ENCODE peak calls at places on chromosomes 1 and 21, in four cellular contexts. C is IMR-90, L is H9, F is mesendoderm. R is an unnamed sample.

GRCh38 chr1:41917835-41918449 is 780 bp downstream of the HIVEP3 start:
- DNase-seq in F (peak), L (peak), C (peak), R (peak)

GRCh38 chr1:61055110-61055614 is 27.2 kb upstream of the NFIA start:
- DNase-seq in F (no peak), L (no peak), C (peak), R (no peak)

GRCh38 chr1:108107658-108108057 is 92.5 kb downstream of the SLC25A24 start:
- DNase-seq in C (peak), F (no peak), L (no peak), R (no peak)

GRCh38 chr1:101081496-101082282 is 56.1 kb upstream of the DPH5 start:
- DNase-seq in C (no peak), F (no peak), L (no peak), R (no peak)

GRCh38 chr1:232732344-232732910 is 72.8 kb upstream of the MAP10 start:
- DNase-seq in C (no peak), F (no peak), L (no peak), R (no peak)

GRCh38 chr1:69185378-69185777 is 382.3 kb upstream of the LRRC7 start:
- DNase-seq in C (no peak), L (no peak), F (no peak), R (no peak)

GRCh38 chr1:214648776-214649175 is 45.8 kb downstream of the CENPF start:
- DNase-seq in L (no peak), C (no peak), F (no peak), R (no peak)

GRCh38 chr1:14521602-14522001 is 76.9 kb upstream of the KAZN start:
- DNase-seq in C (no peak), F (no peak), L (no peak), R (no peak)

GRCh38 chr1:150650193-150650592 is 20.8 kb upstream of the ENSA start:
- DNase-seq in L (no peak), F (no peak), C (peak), R (no peak)

GRCh38 chr1:119440908-119441307 is 26.0 kb downstream of the HSD3B2 start:
- DNase-seq in C (no peak), F (peak), L (peak), R (no peak)

GRCh38 chr1:242086093-242086492 is 87.2 kb upstream of the MAP1LC3C start:
- DNase-seq in C (no peak), F (peak), L (peak), R (peak)

GRCh38 chr1:3454811-3455618 is 550 bp downstream of the ARHGEF16 start:
- DNase-seq in L (peak), C (no peak), F (peak), R (peak)

GRCh38 chr1:237774246-237774645 is 116.5 kb downstream of the ZP4 start:
- DNase-seq in L (no peak), C (no peak), F (no peak), R (no peak)

GRCh38 chr21:42971897-42972275 is 2.5 kb upstream of the PKNOX1 start:
- DNase-seq in C (no peak), F (no peak), L (peak), R (no peak)

GRCh38 chr1:28812669-28813468 is 899 bp downstream of the OPRD1 start:
- DNase-seq in L (no peak), F (no peak), C (no peak), R (no peak)

GRCh38 chr1:84163123-84164038 is 19.3 kb downstream of the PRKACB start:
- DNase-seq in L (no peak), C (no peak), F (no peak), R (no peak)

GRCh38 chr1:232416026-232416568 is 213.8 kb downstream of the SIPA1L2 start:
- DNase-seq in F (no peak), L (no peak), C (no peak), R (no peak)

GRCh38 chr1:119787776-119788175 is 19.1 kb upstream of the HMGCS2 start:
- DNase-seq in C (peak), L (no peak), F (no peak), R (no peak)

GRCh38 chr1:7346070-7346596 is 425.0 kb upstream of the VAMP3 start:
- DNase-seq in C (no peak), F (peak), L (no peak), R (no peak)

GRCh38 chr1:116445534-116445933 is 72.5 kb downstream of the ATP1A1 start:
- DNase-seq in L (no peak), F (no peak), C (no peak), R (no peak)

GRCh38 chr1:34262921-34263320 is 86.2 kb downstream of the C1orf94 start:
- DNase-seq in L (no peak), F (no peak), C (no peak), R (no peak)

GRCh38 chr21:36980280-36981048 is 14.0 kb upstream of the HLCS start:
- DNase-seq in F (no peak), L (peak), C (no peak), R (no peak)

GRCh38 chr1:38609166-38609880 is 250.2 kb downstream of the RRAGC start:
- DNase-seq in L (no peak), F (no peak), C (no peak), R (no peak)
- H2BK15ac ChIP-seq in L (no peak), F (no peak), C (no peak), R (peak)

GRCh38 chr1:213523781-213524398 is 463.9 kb upstream of the PROX1 start:
- DNase-seq in L (no peak), C (no peak), F (peak), R (no peak)
- H2BK15ac ChIP-seq in L (no peak), C (no peak), F (no peak), R (no peak)

GRCh38 chr1:25818569-25818968 is 1.2 kb upstream of the MTFR1L start:
- DNase-seq in C (no peak), L (no peak), F (no peak), R (no peak)
- H2BK15ac ChIP-seq in C (no peak), L (no peak), F (no peak), R (no peak)

DNA sequence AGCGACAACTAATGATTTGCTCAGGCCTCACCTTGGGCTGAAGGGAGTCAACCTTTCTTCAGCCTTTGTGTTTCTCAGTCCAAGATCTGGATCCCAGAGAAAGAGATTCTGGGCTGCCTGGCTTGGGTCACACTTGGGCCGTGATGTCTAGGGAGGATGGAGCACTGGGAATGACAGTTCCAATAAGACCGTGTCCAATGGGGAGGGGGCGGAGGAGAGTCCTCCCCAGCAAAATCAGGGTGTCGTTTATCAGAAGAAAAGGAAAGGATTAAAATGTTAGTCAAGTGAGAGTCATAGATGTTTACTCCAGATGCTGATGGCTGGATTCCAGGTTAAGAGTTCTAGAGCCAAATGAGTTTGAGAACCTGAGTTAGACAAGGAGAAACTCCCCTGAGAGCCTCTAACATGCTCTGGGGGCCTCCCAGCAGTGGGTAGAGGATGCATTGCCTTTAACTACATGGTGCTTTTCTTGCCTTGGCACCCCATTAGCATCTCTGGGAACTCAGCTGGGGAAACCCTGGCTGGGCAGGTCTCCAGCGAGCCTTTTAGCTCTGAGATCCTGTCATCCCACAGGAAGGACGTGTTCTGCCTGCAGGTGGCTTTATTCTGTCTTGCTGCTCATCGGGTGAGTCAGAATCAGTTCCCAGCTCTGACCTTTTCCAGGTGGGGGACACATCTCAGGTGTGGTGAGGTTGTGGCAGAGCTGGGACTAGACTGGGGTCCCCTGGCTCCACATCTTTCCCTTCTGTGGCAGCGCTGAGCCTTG is 22.2 kb downstream of the NIPAL3 start:
- DNase-seq in L (peak), F (no peak), C (peak), R (no peak)
- H2BK15ac ChIP-seq in L (no peak), F (no peak), C (no peak), R (no peak)

GRCh38 chr1:234923626-234924025 is 205.0 kb downstream of the TOMM20 start:
- DNase-seq in F (no peak), C (no peak), L (no peak), R (no peak)

GRCh38 chr1:234920843-234921140 is 207.8 kb downstream of the TOMM20 start:
- DNase-seq in C (no peak), F (no peak), L (no peak), R (no peak)

GRCh38 chr1:234920136-234920842 is 208.3 kb downstream of the TOMM20 start:
- DNase-seq in F (no peak), L (no peak), C (no peak), R (no peak)

GRCh38 chr1:234922987-234923386 is 205.7 kb downstream of the TOMM20 start:
- DNase-seq in F (no peak), L (no peak), C (no peak), R (no peak)

DNA sequence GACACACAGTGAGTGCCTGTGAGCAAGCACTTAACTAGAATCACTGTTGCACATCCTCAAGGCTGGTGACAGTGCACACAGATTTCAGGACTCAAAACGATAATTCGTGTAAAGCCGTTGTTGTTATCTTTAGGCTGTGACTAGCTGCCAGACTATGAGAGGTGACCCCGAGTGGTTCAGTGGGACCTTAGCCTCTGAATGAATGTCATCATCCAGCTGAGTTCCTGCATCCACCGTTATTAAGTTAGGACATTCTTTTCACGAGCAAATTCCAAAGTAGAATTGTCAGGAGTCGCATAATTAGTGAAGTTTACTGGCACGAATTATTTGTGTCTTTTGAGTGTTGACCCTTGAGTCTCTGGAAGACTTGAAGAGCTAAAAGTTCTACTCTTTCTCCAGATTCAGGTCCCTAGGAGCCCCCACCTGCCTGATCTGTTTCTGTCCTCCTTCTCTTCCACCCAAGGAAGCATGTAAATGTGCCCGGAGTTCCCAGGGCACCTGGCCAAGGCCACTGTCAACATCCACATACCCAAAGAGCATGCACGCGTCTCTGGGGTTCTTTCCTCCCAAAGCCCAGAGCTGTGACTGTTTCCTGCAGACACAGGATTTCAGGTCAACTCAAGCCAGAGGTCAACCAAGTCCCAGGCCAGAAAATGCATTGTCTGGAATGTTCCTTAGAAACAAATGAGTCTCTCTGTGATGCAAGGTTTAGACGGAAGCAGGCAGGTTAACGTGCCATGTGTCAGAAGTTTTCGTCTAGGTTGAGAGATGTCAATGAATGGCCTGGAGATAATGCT is 207.2 kb downstream of the TOMM20 start:
- DNase-seq in F (no peak), L (no peak), C (peak), R (no peak)
- H2BK15ac ChIP-seq in F (no peak), L (no peak), C (peak), R (no peak)

GRCh38 chr1:155140630-155140953 is 261 bp upstream of the DPM3 start:
- DNase-seq in L (no peak), F (no peak), C (no peak), R (no peak)
- H2BK15ac ChIP-seq in L (no peak), F (no peak), C (no peak), R (no peak)

DNA sequence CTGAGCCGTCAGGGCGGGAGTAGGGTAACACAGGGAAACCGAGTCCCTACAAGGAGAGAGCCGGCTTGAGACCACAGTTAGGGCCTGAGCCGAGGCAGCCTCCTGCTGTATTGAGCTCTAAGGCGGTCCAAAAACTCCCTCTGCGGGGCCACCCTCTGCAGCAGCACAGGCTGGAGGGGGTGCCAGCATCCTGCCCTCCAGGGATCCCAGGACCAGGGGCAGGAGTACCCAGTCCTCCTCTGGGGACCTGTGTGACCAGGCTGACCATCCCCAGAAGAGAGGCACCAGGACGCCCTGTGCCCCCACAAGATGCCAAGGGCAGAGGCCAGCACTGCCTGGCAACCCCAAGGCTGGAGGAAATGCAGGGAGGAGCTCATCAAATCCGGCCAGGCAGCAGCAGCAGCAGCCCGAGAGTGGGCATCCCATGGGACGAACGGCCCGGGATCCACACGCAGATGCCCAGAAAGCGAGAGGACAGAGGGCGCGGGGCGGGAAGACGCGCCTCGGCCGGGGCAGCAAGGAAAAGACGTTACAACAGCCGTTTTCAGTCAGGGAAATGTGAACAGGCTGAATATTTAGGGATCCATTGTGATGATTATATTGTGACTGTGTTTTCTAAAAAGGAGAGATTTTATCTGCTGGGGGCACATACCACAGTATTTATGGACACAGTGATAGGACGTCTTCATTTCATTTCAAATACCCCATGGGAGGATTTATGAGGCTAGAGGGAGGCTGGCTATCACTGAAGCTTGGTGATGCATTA is 57.1 kb upstream of the COL18A1 start:
- DNase-seq in F (no peak), L (no peak), C (no peak), R (no peak)
- H2BK15ac ChIP-seq in F (no peak), L (peak), C (peak), R (peak)

GRCh38 chr1:205499789-205500188 is 4.7 kb upstream of the CDK18 start:
- DNase-seq in C (no peak), F (no peak), L (no peak), R (no peak)
- H2BK15ac ChIP-seq in C (no peak), F (no peak), L (no peak), R (no peak)

DNA sequence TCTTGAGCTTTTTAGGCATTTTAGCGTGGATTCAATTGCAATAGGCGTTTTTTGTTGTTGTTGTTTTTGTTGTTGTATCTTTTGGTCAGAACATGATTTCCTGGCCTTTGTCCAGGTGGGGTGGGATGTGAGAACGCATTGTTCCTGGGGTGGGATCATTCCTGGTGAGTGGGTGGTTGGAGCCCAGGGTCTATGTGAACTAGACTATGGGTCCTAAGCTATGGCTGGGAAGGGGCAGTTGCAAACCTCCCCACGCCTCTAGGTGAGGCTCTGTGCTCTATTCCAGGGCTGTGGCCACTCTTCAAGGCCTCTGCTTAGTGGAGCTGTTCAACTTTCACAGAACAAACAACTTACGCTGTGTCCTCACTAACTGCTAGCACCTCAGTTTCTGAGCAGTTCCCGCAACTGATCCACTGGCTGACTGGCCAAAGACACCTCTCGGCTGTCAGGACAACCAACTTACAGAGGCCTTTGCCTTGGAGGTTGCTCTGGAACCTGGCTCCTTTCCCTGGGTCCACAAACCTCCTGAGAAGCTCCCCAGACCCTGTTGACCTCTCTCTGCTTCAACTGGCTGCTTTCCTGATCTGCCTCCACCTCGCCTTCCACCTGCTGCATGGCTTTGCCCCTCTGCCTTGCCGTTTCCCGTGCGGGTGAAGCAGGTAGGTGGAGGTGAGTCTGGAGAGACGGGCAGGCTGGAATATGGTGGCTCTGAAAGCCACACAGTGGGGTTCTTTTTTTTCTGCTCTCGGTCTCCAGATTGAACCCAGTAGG is 12.8 kb downstream of the BTBD19 start:
- DNase-seq in F (no peak), L (no peak), C (no peak), R (no peak)
- H2BK15ac ChIP-seq in F (no peak), L (no peak), C (no peak), R (peak)

R was measured in neuronal stem cell.